ENCODE peak calls at places on chromosomes 2 and 18, in ten cellular contexts. H is stromal cell of bone marrow, K is esophagus squamous epithelium, S is hippocampal formation, A is non-pigmented ciliary epithelial cell, B is body of pancreas, N is NCI-H748 treated with DMSO at 0.1 percent for 48 hours, X is M059J, R is MV-4-11, W is stomach. U is an unnamed sample.

GRCh38 chr2:14781148-14781547 is 148.6 kb downstream of the LRATD1 start:
- DNase-seq in S (no peak), X (no peak), R (no peak), W (no peak), A (no peak), N (peak; percentile 89), B (no peak), H (no peak), K (no peak), U (no peak)

GRCh38 chr2:75375646-75376582 is 176.6 kb upstream of the TACR1 start:
- DNase-seq in S (peak; percentile 25), A (peak; percentile 2), X (peak; percentile 67), R (no peak), B (no peak), K (no peak), H (peak; percentile 67), W (no peak), N (no peak), U (no peak)

GRCh38 chr2:205361272-205361671 is 321.0 kb upstream of the NRP2 start:
- DNase-seq in W (no peak), A (no peak), R (no peak), S (no peak), H (no peak), K (no peak), X (no peak), B (no peak), N (no peak), U (no peak)

GRCh38 chr2:344811-345210 is 56.9 kb upstream of the ALKAL2 start:
- DNase-seq in H (no peak), A (no peak), X (no peak), B (no peak), K (no peak), N (no peak), S (no peak), R (no peak), W (no peak), U (no peak)

GRCh38 chr2:146031158-146031557 is 1511.2 kb upstream of the ZEB2 start:
- DNase-seq in R (no peak), N (no peak), X (no peak), B (no peak), H (no peak), A (no peak), W (no peak), K (no peak), S (no peak), U (no peak)

GRCh38 chr2:225002039-225002655 is 40.1 kb downstream of the DOCK10 start:
- DNase-seq in B (peak; percentile 31), A (no peak), H (peak; percentile 70), N (peak; percentile 67), R (peak; percentile 65), X (peak; percentile 63), K (peak; percentile 10), W (peak; percentile 57), S (peak; percentile 67), U (no peak)

GRCh38 chr18:45589559-45590041 is 25.7 kb upstream of the SLC14A2 start:
- DNase-seq in X (peak; percentile 89), B (no peak), A (peak; percentile 60), H (peak; percentile 89), W (no peak), S (no peak), R (no peak), K (no peak), N (no peak), U (no peak)

GRCh38 chr2:207473203-207473865 is 56.4 kb upstream of the CREB1 start:
- DNase-seq in A (peak; percentile 74), S (peak; percentile 89), H (peak; percentile 76), R (peak; percentile 67), K (no peak), W (peak; percentile 33), B (peak; percentile 23), X (peak; percentile 79), N (peak; percentile 55), U (no peak)

GRCh38 chr2:143513081-143513480 is 383.9 kb downstream of the ARHGAP15 start:
- DNase-seq in A (no peak), W (no peak), H (peak; percentile 61), N (no peak), S (peak; percentile 54), R (no peak), X (peak; percentile 55), K (no peak), B (peak; percentile 26), U (no peak)

GRCh38 chr2:13919981-13920382 is 712.5 kb upstream of the LRATD1 start:
- DNase-seq in K (no peak), W (no peak), H (peak; percentile 9), X (no peak), S (no peak), N (no peak), R (no peak), A (peak; percentile 34), B (no peak), U (no peak)

GRCh38 chr2:223500690-223501089 is 101.5 kb downstream of the SCG2 start:
- DNase-seq in H (no peak), N (no peak), S (no peak), K (no peak), R (no peak), A (no peak), X (no peak), W (no peak), B (no peak), U (no peak)

GRCh38 chr18:63446266-63446665 is 24.0 kb upstream of the VPS4B start:
- DNase-seq in X (no peak), W (no peak), K (no peak), H (no peak), B (no peak), A (no peak), R (no peak), N (no peak), S (no peak), U (no peak)

GRCh38 chr18:46829947-46830346 is 73.1 kb upstream of the ST8SIA5 start:
- DNase-seq in K (no peak), B (no peak), H (no peak), W (no peak), N (no peak), R (no peak), X (no peak), S (no peak), A (no peak), U (no peak)

GRCh38 chr2:48107326-48107925 is 201.1 kb upstream of the FBXO11 start:
- DNase-seq in H (no peak), B (no peak), K (no peak), S (no peak), W (no peak), X (peak; percentile 97), A (no peak), N (no peak), R (peak; percentile 67), U (no peak)

GRCh38 chr2:183079335-183079775 is 808 bp downstream of the DUSP19 start:
- DNase-seq in K (no peak), B (peak; percentile 48), N (no peak), H (no peak), S (peak; percentile 63), R (no peak), X (no peak), A (no peak), W (no peak), U (no peak)

GRCh38 chr2:210556355-210556980 is at the start of gene CPS1:
- DNase-seq in S (no peak), A (no peak), W (no peak), R (no peak), K (no peak), B (no peak), N (no peak), H (no peak), X (no peak), U (no peak)

GRCh38 chr2:177622516-177622915 is 229.9 kb downstream of the AGPS start:
- DNase-seq in K (no peak), S (peak; percentile 77), W (no peak), X (no peak), N (no peak), A (no peak), R (no peak), B (no peak), H (no peak), U (no peak)

GRCh38 chr2:218259099-218259921 is 1.5 kb upstream of the GPBAR1 start:
- DNase-seq in R (peak; percentile 68), K (no peak), N (no peak), S (no peak), B (peak; percentile 36), W (no peak), X (peak; percentile 46), H (peak; percentile 47), A (peak; percentile 58), U (no peak)

GRCh38 chr2:64652231-64653173 is 1.2 kb downstream of the SERTAD2 start:
- DNase-seq in H (no peak), A (no peak), R (no peak), K (no peak), X (peak; percentile 69), N (peak; percentile 27), B (peak; percentile 63), S (no peak), W (no peak), U (no peak)

GRCh38 chr2:197191948-197192338 is 118.6 kb downstream of the ANKRD44 start:
- DNase-seq in K (no peak), B (no peak), R (no peak), A (no peak), W (no peak), H (no peak), X (no peak), N (no peak), S (no peak), U (no peak)

GRCh38 chr2:106575955-106576354 is 88.8 kb downstream of the CD8B2 start:
- DNase-seq in R (no peak), W (no peak), K (no peak), H (peak; percentile 6), B (peak; percentile 26), N (no peak), S (no peak), X (no peak), A (peak; percentile 63), U (peak; percentile 86)

GRCh38 chr2:41999882-42000281 is 47.9 kb upstream of the PKDCC start:
- DNase-seq in B (no peak), K (no peak), W (no peak), N (no peak), R (no peak), H (no peak), X (no peak), A (no peak), S (no peak), U (no peak)

GRCh38 chr2:166653185-166653813 is 159.2 kb upstream of the SCN7A start:
- DNase-seq in A (no peak), K (no peak), X (no peak), N (peak; percentile 97), R (no peak), S (no peak), B (no peak), H (no peak), W (no peak), U (no peak)

GRCh38 chr18:55592106-55592505 is 4.1 kb upstream of the TCF4 start:
- DNase-seq in X (peak; percentile 42), W (no peak), K (no peak), N (no peak), H (no peak), B (no peak), R (no peak), A (no peak), S (no peak), U (no peak)

GRCh38 chr18:9113468-9114149 is 11.1 kb downstream of the NDUFV2 start:
- DNase-seq in B (no peak), X (no peak), N (no peak), A (no peak), H (no peak), R (peak; percentile 49), S (no peak), W (no peak), K (no peak), U (no peak)